ENCODE peak calls at places on chromosomes 7 and 10, in eight cellular contexts. A, I, X, P, D, J, E and U are unnamed samples.

GRCh38 chr10:33295851-33296250 is 38.6 kb downstream of the NRP1 start:
- DNase-seq in A (no peak), I (no peak), P (no peak), E (no peak), J (no peak), D (no peak), X (no peak), U (no peak)

GRCh38 chr7:20280475-20281351 is 50.0 kb upstream of the ITGB8 start:
- DNase-seq in P (no peak), A (no peak), E (no peak), D (no peak), I (no peak), X (no peak), J (peak; percentile 25), U (no peak)

GRCh38 chr10:4130685-4131084 is 345.7 kb upstream of the KLF6 start:
- DNase-seq in P (no peak), I (peak; percentile 25), D (no peak), E (no peak), X (no peak), A (no peak), J (peak; percentile 75), U (no peak)

GRCh38 chr7:76234282-76234584 is 32.5 kb downstream of the SRRM3 start:
- DNase-seq in A (no peak), P (no peak), J (no peak), I (no peak), X (no peak), D (no peak), E (no peak), U (no peak)

GRCh38 chr7:42082144-42082543 is 154.9 kb downstream of the GLI3 start:
- DNase-seq in X (no peak), A (peak; percentile 76), D (no peak), J (no peak), I (no peak), P (no peak), E (no peak), U (no peak)

GRCh38 chr10:35027567-35027966 is 62.6 kb downstream of the CUL2 start:
- DNase-seq in I (no peak), E (no peak), A (no peak), D (no peak), P (no peak), X (no peak), J (peak; percentile 63), U (peak; percentile 29)

GRCh38 chr7:120337308-120337907 is 64.4 kb downstream of the KCND2 start:
- DNase-seq in I (no peak), A (no peak), X (no peak), P (no peak), D (no peak), E (no peak), J (peak; percentile 11), U (no peak)

GRCh38 chr7:156472267-156472666 is 168.3 kb upstream of the RNF32 start:
- DNase-seq in E (no peak), J (no peak), X (no peak), P (no peak), D (no peak), A (no peak), I (no peak), U (no peak)

GRCh38 chr10:112949875-112950507 is at the start of gene TCF7L2:
- DNase-seq in A (peak; percentile 98), J (peak; percentile 97), X (peak; percentile 97), E (peak; percentile 93), D (peak; percentile 94), P (peak; percentile 97), I (peak; percentile 98), U (peak; percentile 99)

GRCh38 chr10:79316671-79317431 is 30.4 kb upstream of the PPIF start:
- DNase-seq in I (no peak), E (no peak), J (peak; percentile 9), P (no peak), X (peak; percentile 63), A (no peak), D (peak; percentile 24), U (peak; percentile 38)

GRCh38 chr10:98041352-98042043 is 11.1 kb upstream of the CRTAC1 start:
- DNase-seq in I (peak; percentile 69), A (peak; percentile 72), J (peak; percentile 60), P (peak; percentile 64), X (peak; percentile 74), E (no peak), D (no peak), U (peak; percentile 47)

GRCh38 chr10:95346715-95347401 is 56.1 kb upstream of the PDLIM1 start:
- DNase-seq in E (no peak), A (no peak), D (no peak), J (peak; percentile 23), X (no peak), P (no peak), I (no peak), U (no peak)

GRCh38 chr7:122970740-122971725 is 24.5 kb downstream of the TAS2R16 start:
- DNase-seq in P (no peak), E (no peak), I (no peak), A (no peak), D (no peak), X (no peak), J (no peak), U (no peak)

GRCh38 chr7:49228447-49228846 is 304.1 kb downstream of the CDC14C start:
- DNase-seq in E (no peak), D (no peak), I (no peak), A (no peak), X (no peak), P (no peak), J (no peak), U (no peak)

GRCh38 chr10:104415526-104416165 is 62.0 kb downstream of the CFAP58 start:
- DNase-seq in X (no peak), P (no peak), I (no peak), D (no peak), J (no peak), A (no peak), E (no peak), U (no peak)

GRCh38 chr10:44675086-44675874 is 235.9 kb upstream of the TMEM72 start:
- DNase-seq in P (no peak), I (no peak), D (no peak), E (no peak), X (no peak), J (no peak), A (no peak), U (no peak)

GRCh38 chr10:132904169-132904813 is 38.1 kb downstream of the CFAP46 start:
- DNase-seq in E (no peak), D (no peak), X (peak; percentile 70), I (no peak), J (peak; percentile 33), P (no peak), A (peak; percentile 49), U (peak; percentile 49)

GRCh38 chr7:52270301-52270700 is 765.1 kb upstream of the POM121L12 start:
- DNase-seq in I (no peak), P (no peak), D (no peak), J (peak; percentile 87), X (no peak), A (no peak), E (no peak), U (no peak)

GRCh38 chr7:2309889-2310331 is 4.3 kb downstream of the SNX8 start:
- DNase-seq in I (peak; percentile 16), X (no peak), P (no peak), J (no peak), A (no peak), E (no peak), D (no peak), U (no peak)

GRCh38 chr10:94320285-94320914 is 42.3 kb downstream of the NOC3L start:
- DNase-seq in P (peak; percentile 66), A (peak; percentile 75), X (no peak), D (peak; percentile 68), E (no peak), I (peak; percentile 86), J (peak; percentile 75), U (peak; percentile 43)

GRCh38 chr7:125316451-125316850 is 386.8 kb upstream of the POT1 start:
- DNase-seq in X (no peak), P (no peak), I (no peak), J (peak; percentile 21), E (no peak), A (no peak), D (no peak), U (peak; percentile 20)

GRCh38 chr10:99595770-99596465 is 24.3 kb downstream of the SLC25A28 start:
- DNase-seq in D (no peak), A (no peak), P (no peak), J (no peak), E (no peak), X (no peak), I (no peak), U (peak; percentile 19)

GRCh38 chr10:110901954-110902819 is 16.8 kb downstream of the BBIP1 start:
- DNase-seq in P (no peak), D (no peak), J (no peak), A (peak; percentile 68), I (no peak), E (no peak), X (no peak), U (no peak)

DNA sequence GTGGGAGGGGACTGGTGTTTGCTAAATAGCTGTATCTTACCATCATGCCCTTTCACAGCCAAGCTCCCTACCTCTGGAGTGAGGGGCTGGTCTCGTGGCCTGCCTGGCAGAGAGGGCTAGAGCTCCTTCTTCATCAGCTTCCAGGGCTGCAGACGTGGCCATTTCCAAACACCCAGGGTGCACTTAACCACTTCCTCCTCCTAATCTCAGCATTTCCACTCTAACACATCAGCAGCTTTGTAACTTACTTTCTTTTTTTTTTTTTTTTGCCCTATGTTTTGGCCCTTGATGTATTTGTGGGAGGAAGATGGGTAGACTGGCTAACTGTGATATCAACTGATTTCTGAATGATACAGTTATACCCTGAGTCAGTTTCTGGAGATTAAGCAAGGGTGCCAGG is 27.4 kb downstream of the LRRC4 start:
- DNase-seq in E (no peak), D (no peak), I (no peak), A (no peak), X (no peak), P (no peak), J (no peak), U (no peak)
- H3K4me1 ChIP-seq in E (peaks cover 3% of the 10 kb centered on the region), D (peaks cover 13% of the 10 kb centered on the region), I (no peaks in the 10 kb centered on the region), A (no peaks in the 10 kb centered on the region), X (peaks cover 9% of the 10 kb centered on the region), P (no peaks in the 10 kb centered on the region), J (no peaks in the 10 kb centered on the region), U (no peaks in the 10 kb centered on the region)

GRCh38 chr7:150824379-150825177 is 24.0 kb downstream of the TMEM176A start:
- DNase-seq in J (no peak), E (no peak), D (no peak), P (no peak), I (no peak), X (no peak), A (peak; percentile 64), U (no peak)
- H3K4me3 ChIP-seq in J (no peak overlapping the region), E (no peak overlapping the region), D (no peak overlapping the region), P (no peak overlapping the region), I (no peak overlapping the region), X (no peak overlapping the region), A (no peak overlapping the region), U (no peak overlapping the region)

GRCh38 chr10:120989996-120990395 is 138.8 kb downstream of the WDR11 start:
- DNase-seq in E (no peak), D (no peak), P (no peak), J (no peak), X (no peak), A (no peak), I (no peak), U (no peak)
- H3K9me3 ChIP-seq in E (peaks cover 4% of the 10 kb centered on the region), D (no peaks in the 10 kb centered on the region), P (peaks cover 4% of the 10 kb centered on the region), J (peaks cover 2% of the 10 kb centered on the region), X (no peaks in the 10 kb centered on the region), A (no peaks in the 10 kb centered on the region), I (no peaks in the 10 kb centered on the region), U (peaks cover 16% of the 10 kb centered on the region)

DNA sequence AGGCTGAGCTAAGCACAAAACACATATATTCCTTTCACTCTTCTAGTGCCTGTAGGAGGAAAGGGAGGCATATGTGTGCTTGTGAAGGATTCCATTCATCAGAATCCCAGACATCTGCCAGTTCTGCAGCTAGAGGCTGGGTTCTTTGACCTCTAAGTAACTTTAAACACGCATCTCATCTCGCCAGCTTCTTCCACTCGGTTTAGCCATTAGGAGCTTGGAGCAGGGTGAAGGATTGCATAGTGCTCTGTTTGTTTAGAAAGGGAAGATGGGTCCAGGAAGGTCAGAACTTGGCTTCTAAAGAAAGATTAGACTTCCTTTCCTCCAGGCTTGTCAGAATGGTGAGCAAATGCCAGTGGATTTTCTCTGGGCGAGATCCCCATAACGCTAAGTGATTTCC is 43.6 kb downstream of the HK1 start:
- DNase-seq in P (no peak), A (no peak), J (peak; percentile 85), D (no peak), X (no peak), E (no peak), I (no peak), U (no peak)
- H3K4me1 ChIP-seq in P (peaks cover 8% of the 10 kb centered on the region), A (peaks cover 47% of the 10 kb centered on the region), J (peaks cover 40% of the 10 kb centered on the region), D (peaks cover 8% of the 10 kb centered on the region), X (peaks cover 40% of the 10 kb centered on the region), E (peaks cover 51% of the 10 kb centered on the region), I (peaks cover 16% of the 10 kb centered on the region), U (no peaks in the 10 kb centered on the region)